ENCODE peak calls at places on chromosomes 4 and X, in five cellular contexts. One of them, this sample, is unnamed. For H3K4me1, the result is how much of the 10 kb centered on the place peaks cover.

GRCh38 chrX:107562482-107562881 is 65.8 kb upstream of the PRPS1 start:
- DNase-seq in lower lobe of right lung: no peak
- DNase-seq in left ventricle myocardium inferior: no peak
- DNase-seq in Peyer's patch: no peak
- DNase-seq in foreskin keratinocyte: no peak
- DNase-seq in this sample: no peak

GRCh38 chr4:17817027-17817426 is 6.2 kb downstream of the NCAPG start:
- DNase-seq in foreskin keratinocyte: no peak
- DNase-seq in Peyer's patch: no peak
- DNase-seq in left ventricle myocardium inferior: no peak
- DNase-seq in lower lobe of right lung: no peak
- DNase-seq in this sample: no peak

GRCh38 chrX:113514906-113515305 is 674.3 kb upstream of the AMOT start:
- DNase-seq in Peyer's patch: no peak
- DNase-seq in left ventricle myocardium inferior: no peak
- DNase-seq in foreskin keratinocyte: no peak
- DNase-seq in lower lobe of right lung: no peak
- DNase-seq in this sample: no peak

GRCh38 chr4:90950385-90950841 is 823.2 kb downstream of the CCSER1 start:
- DNase-seq in Peyer's patch: no peak
- DNase-seq in foreskin keratinocyte: no peak
- DNase-seq in left ventricle myocardium inferior: no peak
- DNase-seq in lower lobe of right lung: no peak
- DNase-seq in this sample: no peak

GRCh38 chrX:142250502-142250901 is 45.4 kb upstream of the MAGEC2 start:
- DNase-seq in foreskin keratinocyte: peak
- DNase-seq in left ventricle myocardium inferior: no peak
- DNase-seq in lower lobe of right lung: no peak
- DNase-seq in Peyer's patch: no peak
- DNase-seq in this sample: no peak

GRCh38 chr4:158811704-158812103 is 42.9 kb downstream of the FNIP2 start:
- DNase-seq in left ventricle myocardium inferior: no peak
- DNase-seq in foreskin keratinocyte: no peak
- DNase-seq in Peyer's patch: no peak
- DNase-seq in lower lobe of right lung: no peak
- DNase-seq in this sample: peak

GRCh38 chr4:151808120-151808529 is 47.3 kb upstream of the GATB start:
- DNase-seq in left ventricle myocardium inferior: no peak
- DNase-seq in foreskin keratinocyte: no peak
- DNase-seq in lower lobe of right lung: no peak
- DNase-seq in Peyer's patch: peak
- DNase-seq in this sample: no peak

GRCh38 chrX:23782863-23783568 is at the start of gene SAT1:
- DNase-seq in foreskin keratinocyte: no peak
- DNase-seq in left ventricle myocardium inferior: peak
- DNase-seq in Peyer's patch: peak
- DNase-seq in lower lobe of right lung: peak
- DNase-seq in this sample: peak

GRCh38 chr4:68175562-68176155 is 46.0 kb upstream of the TMPRSS11F start:
- DNase-seq in foreskin keratinocyte: peak
- DNase-seq in left ventricle myocardium inferior: no peak
- DNase-seq in Peyer's patch: no peak
- DNase-seq in lower lobe of right lung: no peak
- DNase-seq in this sample: no peak

GRCh38 chr4:7763788-7764187 is 175.9 kb downstream of the AFAP1 start:
- DNase-seq in left ventricle myocardium inferior: no peak
- DNase-seq in lower lobe of right lung: no peak
- DNase-seq in Peyer's patch: no peak
- DNase-seq in foreskin keratinocyte: peak
- DNase-seq in this sample: no peak

GRCh38 chrX:4570141-4570540 is 856.7 kb upstream of the PRKX start:
- DNase-seq in foreskin keratinocyte: no peak
- DNase-seq in left ventricle myocardium inferior: no peak
- DNase-seq in Peyer's patch: no peak
- DNase-seq in lower lobe of right lung: no peak
- DNase-seq in this sample: no peak

GRCh38 chr4:40840985-40841571 is 91.3 kb downstream of the NSUN7 start:
- DNase-seq in left ventricle myocardium inferior: peak
- DNase-seq in foreskin keratinocyte: peak
- DNase-seq in Peyer's patch: peak
- DNase-seq in lower lobe of right lung: peak
- DNase-seq in this sample: peak

GRCh38 chr4:7067523-7068278 is at the start of gene GRPEL1:
- DNase-seq in left ventricle myocardium inferior: peak
- DNase-seq in lower lobe of right lung: peak
- DNase-seq in foreskin keratinocyte: peak
- DNase-seq in Peyer's patch: peak
- DNase-seq in this sample: peak

GRCh38 chr4:141807073-141807472 is 170.7 kb downstream of the IL15 start:
- DNase-seq in Peyer's patch: no peak
- DNase-seq in foreskin keratinocyte: peak
- DNase-seq in lower lobe of right lung: no peak
- DNase-seq in left ventricle myocardium inferior: no peak
- DNase-seq in this sample: no peak

GRCh38 chrX:12770440-12770839 is 20.8 kb upstream of the PRPS2 start:
- DNase-seq in foreskin keratinocyte: no peak
- DNase-seq in left ventricle myocardium inferior: no peak
- DNase-seq in Peyer's patch: no peak
- DNase-seq in lower lobe of right lung: no peak
- DNase-seq in this sample: no peak

GRCh38 chrX:17738002-17738713 is 865 bp downstream of the SCML1 start:
- DNase-seq in Peyer's patch: peak
- DNase-seq in lower lobe of right lung: peak
- DNase-seq in left ventricle myocardium inferior: peak
- DNase-seq in foreskin keratinocyte: peak
- DNase-seq in this sample: peak

GRCh38 chrX:3699841-3700381 is 13.5 kb downstream of the PRKX start:
- DNase-seq in left ventricle myocardium inferior: no peak
- DNase-seq in Peyer's patch: no peak
- DNase-seq in lower lobe of right lung: no peak
- DNase-seq in foreskin keratinocyte: no peak
- DNase-seq in this sample: no peak

GRCh38 chr4:119162174-119162573 is 26.5 kb downstream of the MYOZ2 start:
- DNase-seq in Peyer's patch: no peak
- DNase-seq in left ventricle myocardium inferior: no peak
- DNase-seq in lower lobe of right lung: no peak
- DNase-seq in foreskin keratinocyte: no peak
- DNase-seq in this sample: no peak

GRCh38 chr4:92175250-92175649 is 128.5 kb upstream of the GRID2 start:
- DNase-seq in foreskin keratinocyte: no peak
- DNase-seq in lower lobe of right lung: no peak
- DNase-seq in Peyer's patch: no peak
- DNase-seq in left ventricle myocardium inferior: no peak
- DNase-seq in this sample: no peak

GRCh38 chr4:152784490-152785195 is 4.9 kb downstream of the ARFIP1 start:
- DNase-seq in lower lobe of right lung: no peak
- DNase-seq in Peyer's patch: no peak
- DNase-seq in foreskin keratinocyte: no peak
- DNase-seq in left ventricle myocardium inferior: no peak
- DNase-seq in this sample: no peak

DNA sequence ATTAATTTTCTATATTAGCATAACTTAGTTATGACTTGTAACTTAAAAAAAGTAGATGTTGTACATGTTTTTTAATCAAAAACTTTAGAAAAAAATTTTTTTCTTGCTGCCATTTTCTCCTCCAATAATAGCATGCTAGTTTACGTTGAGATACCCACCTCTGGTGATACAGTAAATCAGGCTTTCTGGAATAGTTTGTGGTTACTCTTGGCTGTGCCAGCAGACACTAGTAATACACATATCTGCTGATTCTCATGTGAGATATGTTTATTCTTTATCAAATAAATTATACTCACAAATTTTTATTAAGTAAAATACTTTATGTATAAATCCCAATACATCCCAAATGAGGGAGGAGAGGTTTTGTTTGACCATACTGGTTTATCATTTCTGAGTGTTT is 117.3 kb downstream of the KLHL8 start:
- DNase-seq in left ventricle myocardium inferior: no peak
- DNase-seq in foreskin keratinocyte: no peak
- DNase-seq in lower lobe of right lung: no peak
- DNase-seq in Peyer's patch: no peak
- DNase-seq in this sample: no peak
- H3K4me1 ChIP-seq in left ventricle myocardium inferior: half or more
- H3K4me1 ChIP-seq in foreskin keratinocyte: under half
- H3K4me1 ChIP-seq in lower lobe of right lung: half or more
- H3K4me1 ChIP-seq in Peyer's patch: under half
- H3K4me1 ChIP-seq in this sample: half or more

GRCh38 chr4:51855751-51856150 is 12.8 kb downstream of the DCUN1D4 start:
- DNase-seq in Peyer's patch: no peak
- DNase-seq in foreskin keratinocyte: no peak
- DNase-seq in left ventricle myocardium inferior: no peak
- DNase-seq in lower lobe of right lung: no peak
- DNase-seq in this sample: no peak

GRCh38 chr4:51855270-51855669 is 12.3 kb downstream of the DCUN1D4 start:
- DNase-seq in Peyer's patch: no peak
- DNase-seq in lower lobe of right lung: no peak
- DNase-seq in left ventricle myocardium inferior: no peak
- DNase-seq in foreskin keratinocyte: no peak
- DNase-seq in this sample: no peak

GRCh38 chr4:51862199-51862598 is 19.2 kb downstream of the DCUN1D4 start:
- DNase-seq in left ventricle myocardium inferior: no peak
- DNase-seq in lower lobe of right lung: no peak
- DNase-seq in Peyer's patch: no peak
- DNase-seq in foreskin keratinocyte: no peak
- DNase-seq in this sample: no peak

GRCh38 chr4:51859476-51860032 is 16.6 kb downstream of the DCUN1D4 start:
- DNase-seq in foreskin keratinocyte: no peak
- DNase-seq in lower lobe of right lung: no peak
- DNase-seq in Peyer's patch: no peak
- DNase-seq in left ventricle myocardium inferior: no peak
- DNase-seq in this sample: no peak

GRCh38 chr4:51858605-51859211 is 15.8 kb downstream of the DCUN1D4 start:
- DNase-seq in foreskin keratinocyte: no peak
- DNase-seq in lower lobe of right lung: no peak
- DNase-seq in left ventricle myocardium inferior: no peak
- DNase-seq in Peyer's patch: no peak
- DNase-seq in this sample: no peak
- H3K4me1 ChIP-seq in foreskin keratinocyte: under half
- H3K4me1 ChIP-seq in lower lobe of right lung: under half
- H3K4me1 ChIP-seq in left ventricle myocardium inferior: half or more
- H3K4me1 ChIP-seq in Peyer's patch: under half
- H3K4me1 ChIP-seq in this sample: half or more

GRCh38 chr4:113145147-113145518 is 95.7 kb downstream of the ANK2 start:
- DNase-seq in lower lobe of right lung: no peak
- DNase-seq in left ventricle myocardium inferior: no peak
- DNase-seq in Peyer's patch: no peak
- DNase-seq in foreskin keratinocyte: no peak
- DNase-seq in this sample: no peak

GRCh38 chr4:113146876-113147358 is 97.5 kb downstream of the ANK2 start:
- DNase-seq in foreskin keratinocyte: no peak
- DNase-seq in left ventricle myocardium inferior: no peak
- DNase-seq in Peyer's patch: no peak
- DNase-seq in lower lobe of right lung: no peak
- DNase-seq in this sample: no peak

GRCh38 chr4:113141901-113142346 is 92.5 kb downstream of the ANK2 start:
- DNase-seq in lower lobe of right lung: no peak
- DNase-seq in left ventricle myocardium inferior: no peak
- DNase-seq in Peyer's patch: no peak
- DNase-seq in foreskin keratinocyte: no peak
- DNase-seq in this sample: no peak

GRCh38 chr4:113145519-113146291 is 96.3 kb downstream of the ANK2 start:
- DNase-seq in left ventricle myocardium inferior: peak
- DNase-seq in lower lobe of right lung: no peak
- DNase-seq in Peyer's patch: no peak
- DNase-seq in foreskin keratinocyte: no peak
- DNase-seq in this sample: peak

GRCh38 chr4:113142351-113142750 is 92.9 kb downstream of the ANK2 start:
- DNase-seq in left ventricle myocardium inferior: no peak
- DNase-seq in lower lobe of right lung: no peak
- DNase-seq in Peyer's patch: no peak
- DNase-seq in foreskin keratinocyte: no peak
- DNase-seq in this sample: no peak
- H3K4me1 ChIP-seq in left ventricle myocardium inferior: under half
- H3K4me1 ChIP-seq in lower lobe of right lung: under half
- H3K4me1 ChIP-seq in Peyer's patch: under half
- H3K4me1 ChIP-seq in foreskin keratinocyte: under half
- H3K4me1 ChIP-seq in this sample: under half

DNA sequence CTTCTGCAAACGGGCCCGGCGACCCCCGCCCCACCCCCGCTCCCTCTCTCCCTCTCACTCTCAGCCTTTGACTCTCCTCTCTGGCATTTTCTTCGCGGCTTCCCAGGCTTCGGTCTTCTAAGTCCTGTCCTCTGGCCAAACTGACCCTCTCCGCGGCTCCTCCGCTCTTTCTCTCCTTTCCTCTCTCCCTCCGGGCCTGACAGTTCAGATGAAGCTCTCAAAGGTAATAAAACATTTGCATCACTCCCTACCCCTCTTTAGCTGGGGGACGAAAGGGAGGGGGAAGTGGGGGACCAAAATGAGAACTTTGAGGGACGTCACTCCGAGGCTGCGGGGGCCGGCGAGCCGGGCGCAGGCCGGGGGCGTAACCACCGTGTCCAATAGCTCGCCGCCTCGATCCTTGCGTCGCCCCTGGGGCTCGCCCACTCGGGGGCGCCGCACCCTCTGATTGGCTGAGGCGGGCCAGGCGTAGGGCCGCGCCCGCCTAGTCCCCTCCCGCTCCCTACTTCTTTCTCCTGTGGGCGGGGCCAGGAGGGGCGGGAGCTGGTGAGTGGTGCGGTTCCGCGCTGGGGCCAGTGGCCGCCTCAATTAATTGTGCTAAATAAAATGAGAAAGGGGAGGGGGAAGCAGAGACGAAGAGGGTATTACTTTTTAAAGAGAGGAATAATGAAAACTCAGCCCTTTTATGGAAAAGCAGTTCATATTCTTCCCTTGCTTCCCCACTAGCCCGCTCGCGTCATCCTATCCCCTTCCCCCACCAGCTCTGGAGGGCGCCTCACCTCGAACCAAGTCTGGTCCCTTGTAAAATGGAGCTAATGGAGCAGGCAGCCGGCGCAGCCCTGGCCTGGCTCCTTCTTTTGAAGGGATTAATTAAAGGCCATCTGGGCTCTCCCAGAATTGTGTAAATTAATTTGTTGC is at the start of gene NKX6-1:
- DNase-seq in left ventricle myocardium inferior: peak
- DNase-seq in lower lobe of right lung: peak
- DNase-seq in Peyer's patch: peak
- DNase-seq in foreskin keratinocyte: no peak
- DNase-seq in this sample: peak
- H3K4me1 ChIP-seq in left ventricle myocardium inferior: under half
- H3K4me1 ChIP-seq in lower lobe of right lung: under half
- H3K4me1 ChIP-seq in Peyer's patch: under half
- H3K4me1 ChIP-seq in foreskin keratinocyte: under half
- H3K4me1 ChIP-seq in this sample: under half

GRCh38 chr4:104487105-104487504 is 7.6 kb downstream of the CXXC4 start:
- DNase-seq in lower lobe of right lung: no peak
- DNase-seq in left ventricle myocardium inferior: no peak
- DNase-seq in Peyer's patch: no peak
- DNase-seq in foreskin keratinocyte: no peak
- DNase-seq in this sample: no peak
- H3K4me1 ChIP-seq in lower lobe of right lung: under half
- H3K4me1 ChIP-seq in left ventricle myocardium inferior: under half
- H3K4me1 ChIP-seq in Peyer's patch: under half
- H3K4me1 ChIP-seq in foreskin keratinocyte: under half
- H3K4me1 ChIP-seq in this sample: under half

GRCh38 chr4:57059890-57060716 is 50.1 kb downstream of the IGFBP7 start:
- DNase-seq in Peyer's patch: no peak
- DNase-seq in left ventricle myocardium inferior: no peak
- DNase-seq in foreskin keratinocyte: no peak
- DNase-seq in lower lobe of right lung: no peak
- DNase-seq in this sample: no peak
- H3K4me1 ChIP-seq in Peyer's patch: under half
- H3K4me1 ChIP-seq in left ventricle myocardium inferior: half or more
- H3K4me1 ChIP-seq in foreskin keratinocyte: under half
- H3K4me1 ChIP-seq in lower lobe of right lung: under half
- H3K4me1 ChIP-seq in this sample: under half

GRCh38 chr4:925771-926500 is 6.2 kb downstream of the GAK start:
- DNase-seq in foreskin keratinocyte: no peak
- DNase-seq in left ventricle myocardium inferior: no peak
- DNase-seq in Peyer's patch: no peak
- DNase-seq in lower lobe of right lung: no peak
- DNase-seq in this sample: no peak
- H3K4me1 ChIP-seq in foreskin keratinocyte: under half
- H3K4me1 ChIP-seq in left ventricle myocardium inferior: half or more
- H3K4me1 ChIP-seq in Peyer's patch: under half
- H3K4me1 ChIP-seq in lower lobe of right lung: under half
- H3K4me1 ChIP-seq in this sample: under half

This sample was measured in psoas muscle.